ENCODE peak calls at places on chromosomes 5 and 9, in five cellular contexts. X, Y, C, T and R are unnamed samples.

GRCh38 chr5:74070766-74071165 is 444.8 kb downstream of the ARHGEF28 start:
- DNase-seq in X (no peak), Y (no peak), C (no peak), T (no peak), R (no peak)

GRCh38 chr5:36886791-36887190 is 10.2 kb downstream of the NIPBL start:
- DNase-seq in X (no peak), Y (no peak), C (no peak), T (no peak), R (no peak)

GRCh38 chr5:153900703-153901395 is 137.9 kb downstream of the FAM114A2 start:
- DNase-seq in X (no peak), Y (peak), C (no peak), T (no peak), R (no peak)

GRCh38 chr9:136482046-136482792 is 621 bp downstream of the SEC16A start:
- DNase-seq in X (no peak), Y (peak), C (no peak), T (peak), R (peak)

GRCh38 chr5:64680289-64680688 is 10.0 kb upstream of the SHISAL2B start:
- DNase-seq in X (no peak), Y (no peak), C (no peak), T (no peak), R (no peak)

GRCh38 chr5:133820516-133820915 is 147.9 kb downstream of the C5orf15 start:
- DNase-seq in X (no peak), Y (no peak), C (no peak), T (no peak), R (no peak)

GRCh38 chr9:33159058-33159759 is 7.9 kb downstream of the B4GALT1 start:
- DNase-seq in X (no peak), Y (peak), C (no peak), T (peak), R (peak)

GRCh38 chr9:95574176-95574575 is 57.4 kb upstream of the PTCH1 start:
- DNase-seq in X (no peak), Y (no peak), C (no peak), T (no peak), R (no peak)

GRCh38 chr5:144531191-144531590 is 360.5 kb downstream of the KCTD16 start:
- DNase-seq in X (no peak), Y (no peak), C (no peak), T (no peak), R (no peak)

GRCh38 chr9:120441446-120442279 is 138.3 kb downstream of the CDK5RAP2 start:
- DNase-seq in X (no peak), Y (peak), C (no peak), T (no peak), R (no peak)

GRCh38 chr9:33924978-33925797 is 108.2 kb downstream of the UBE2R2 start:
- DNase-seq in X (no peak), Y (peak), C (no peak), T (peak), R (no peak)

GRCh38 chr9:21616082-21616778 is 134.1 kb upstream of the IFNE start:
- DNase-seq in X (no peak), Y (peak), C (no peak), T (no peak), R (no peak)

GRCh38 chr5:173011602-173012001 is 28.0 kb downstream of the ATP6V0E1 start:
- DNase-seq in X (no peak), Y (no peak), C (no peak), T (no peak), R (peak)

GRCh38 chr5:2371419-2371710 is 380.1 kb downstream of the IRX2 start:
- DNase-seq in X (no peak), Y (no peak), C (no peak), T (no peak), R (no peak)

GRCh38 chr5:83357621-83358231 is 113.8 kb upstream of the VCAN start:
- DNase-seq in X (no peak), Y (no peak), C (no peak), T (no peak), R (no peak)

GRCh38 chr5:100430268-100430900 is 104.8 kb upstream of the FAM174A start:
- DNase-seq in X (no peak), Y (peak), C (no peak), T (peak), R (no peak)